ENCODE peak calls at places on chromosomes 7 and 10, in seven cellular contexts. T is SK-N-SH, H is OCI-LY7, Y is IMR-90, C is GM23338, F is H9, M is PC-9. J is an unnamed sample.
A peak's percentile ranks its signal among the peaks of the same experiment; 100 is the strongest.

GRCh38 chr10:129958686-129959543 is 5.2 kb downstream of the EBF3 start:
- DNase-seq in Y (no peak), M (no peak), C (peak; percentile 72), F (peak; percentile 70), H (no peak), T (no peak), J (no peak)

GRCh38 chr10:118036281-118036875 is 10.4 kb downstream of the RAB11FIP2 start:
- DNase-seq in H (no peak), Y (no peak), F (no peak), M (no peak), T (no peak), C (no peak), J (no peak)

GRCh38 chr10:60905580-60905979 is 38.4 kb downstream of the RHOBTB1 start:
- DNase-seq in H (no peak), M (no peak), F (no peak), T (no peak), Y (peak; percentile 59), C (no peak), J (no peak)

GRCh38 chr7:26167293-26167934 is 15.4 kb downstream of the NFE2L3 start:
- DNase-seq in T (no peak), C (no peak), M (no peak), F (no peak), Y (no peak), H (no peak), J (no peak)

GRCh38 chr10:75079436-75080083 is 31.9 kb upstream of the SAMD8 start:
- DNase-seq in F (no peak), H (no peak), C (no peak), Y (no peak), M (no peak), T (no peak), J (no peak)

GRCh38 chr7:83005410-83005809 is 157.3 kb downstream of the PCLO start:
- DNase-seq in T (no peak), Y (no peak), F (no peak), C (peak; percentile 71), M (no peak), H (peak; percentile 31), J (no peak)

GRCh38 chr10:133315847-133316246 is 7.1 kb downstream of the ZNF511 start:
- DNase-seq in H (peak; percentile 24), Y (no peak), C (no peak), M (no peak), T (no peak), F (no peak), J (no peak)

GRCh38 chr7:24283559-24283899 is 461 bp upstream of the NPY start:
- DNase-seq in M (no peak), H (no peak), Y (no peak), C (peak; percentile 61), T (no peak), F (no peak), J (peak; percentile 9)

GRCh38 chr10:110865804-110866482 is 5.8 kb upstream of the PDCD4 start:
- DNase-seq in T (no peak), M (no peak), Y (no peak), H (peak; percentile 63), C (no peak), F (no peak), J (no peak)

GRCh38 chr7:16411391-16411790 is 9.9 kb downstream of the CRPPA start:
- DNase-seq in C (no peak), F (no peak), H (no peak), T (no peak), Y (peak; percentile 35), M (no peak), J (no peak)

GRCh38 chr7:104371216-104371796 is 42.9 kb downstream of the LHFPL3 start:
- DNase-seq in F (no peak), Y (no peak), C (no peak), T (no peak), M (no peak), H (no peak), J (no peak)

GRCh38 chr10:52208394-52208793 is 105.7 kb upstream of the DKK1 start:
- DNase-seq in C (no peak), Y (no peak), M (no peak), F (no peak), H (no peak), T (no peak), J (no peak)

GRCh38 chr7:73703985-73704639 is 15.4 kb downstream of the STX1A start:
- DNase-seq in T (peak; percentile 89), M (no peak), H (peak; percentile 19), F (peak; percentile 96), Y (peak; percentile 12), C (peak; percentile 91), J (peak; percentile 59)

GRCh38 chr10:33237736-33238624 is 96.5 kb downstream of the NRP1 start:
- DNase-seq in C (no peak), T (no peak), F (no peak), Y (peak; percentile 99), H (no peak), M (peak; percentile 72), J (no peak)

GRCh38 chr7:116741625-116742316 is 69.8 kb downstream of the MET start:
- DNase-seq in H (no peak), M (no peak), C (no peak), F (no peak), Y (peak; percentile 13), T (no peak), J (no peak)

GRCh38 chr7:97685952-97686351 is 45.9 kb upstream of the TAC1 start:
- DNase-seq in C (no peak), T (no peak), F (no peak), Y (no peak), M (no peak), H (no peak), J (no peak)

GRCh38 chr10:61047788-61048560 is 104.0 kb upstream of the RHOBTB1 start:
- DNase-seq in T (no peak), Y (no peak), F (no peak), M (peak; percentile 6), C (no peak), H (no peak), J (no peak)

GRCh38 chr10:127354992-127355391 is 158.6 kb upstream of the INSYN2A start:
- DNase-seq in T (no peak), F (no peak), H (no peak), C (no peak), M (no peak), Y (no peak), J (no peak)

GRCh38 chr7:66894463-66895080 is 26.5 kb upstream of the TMEM248 start:
- DNase-seq in T (no peak), C (peak; percentile 81), M (no peak), Y (peak; percentile 46), H (no peak), F (peak; percentile 74), J (peak; percentile 21)

GRCh38 chr7:105617280-105618015 is 36.2 kb upstream of the EFCAB10 start:
- DNase-seq in T (no peak), F (no peak), Y (no peak), H (no peak), M (no peak), C (no peak), J (no peak)

GRCh38 chr10:100340948-100341847 is 5.8 kb upstream of the SCD start:
- DNase-seq in Y (no peak), H (no peak), F (no peak), C (no peak), T (no peak), M (no peak), J (no peak)

GRCh38 chr7:127783267-127783559 is 131.2 kb downstream of the SND1 start:
- DNase-seq in H (no peak), Y (no peak), C (no peak), T (peak; percentile 26), M (no peak), F (no peak), J (no peak)

GRCh38 chr10:61142987-61143386 is 199.0 kb upstream of the RHOBTB1 start:
- DNase-seq in T (no peak), H (no peak), Y (no peak), C (no peak), M (no peak), F (no peak), J (no peak)

GRCh38 chr10:27451054-27451453 is 53.0 kb upstream of the RAB18 start:
- DNase-seq in C (no peak), Y (no peak), H (no peak), F (no peak), M (no peak), T (no peak), J (no peak)

GRCh38 chr7:934469-935320 is 19.8 kb downstream of the ADAP1 start:
- DNase-seq in F (peak; percentile 64), Y (no peak), M (no peak), H (no peak), T (no peak), C (no peak), J (no peak)

GRCh38 chr10:115171392-115171960 is 78.3 kb downstream of the ATRNL1 start:
- DNase-seq in C (peak; percentile 44), Y (no peak), M (no peak), T (peak; percentile 3), F (no peak), H (peak; percentile 24), J (no peak)

GRCh38 chr10:49651917-49652316 is 27.5 kb upstream of the C10orf53 start:
- DNase-seq in T (no peak), F (no peak), Y (no peak), C (no peak), H (no peak), M (no peak), J (no peak)
- H4K20me1 ChIP-seq in T (no peaks in the 10 kb centered on the region), F (no peaks in the 10 kb centered on the region), Y (no peaks in the 10 kb centered on the region), C (no peaks in the 10 kb centered on the region), H (no peaks in the 10 kb centered on the region), M (no peaks in the 10 kb centered on the region), J (no peaks in the 10 kb centered on the region)

GRCh38 chr10:58721781-58722180 is 209.1 kb downstream of the BICC1 start:
- DNase-seq in C (no peak), Y (no peak), H (no peak), T (no peak), M (no peak), F (no peak), J (no peak)
- H4K20me1 ChIP-seq in C (no peaks in the 10 kb centered on the region), Y (no peaks in the 10 kb centered on the region), H (no peaks in the 10 kb centered on the region), T (no peaks in the 10 kb centered on the region), M (no peaks in the 10 kb centered on the region), F (no peaks in the 10 kb centered on the region), J (no peaks in the 10 kb centered on the region)

GRCh38 chr10:125005312-125006187 is 63.6 kb downstream of the ZRANB1 start:
- DNase-seq in M (no peak), F (no peak), H (no peak), T (peak; percentile 32), C (no peak), Y (no peak), J (no peak)

GRCh38 chr10:125007436-125007835 is 65.5 kb downstream of the ZRANB1 start:
- DNase-seq in Y (no peak), T (no peak), F (no peak), C (no peak), M (no peak), H (no peak), J (no peak)

GRCh38 chr10:125006921-125007391 is 65.0 kb downstream of the ZRANB1 start:
- DNase-seq in F (no peak), M (no peak), H (no peak), Y (peak; percentile 46), T (peak; percentile 92), C (no peak), J (no peak)

GRCh38 chr10:125004571-125005311 is 62.8 kb downstream of the ZRANB1 start:
- DNase-seq in M (no peak), F (no peak), T (peak; percentile 22), C (no peak), H (no peak), Y (no peak), J (no peak)

GRCh38 chr10:125006188-125006680 is 64.3 kb downstream of the ZRANB1 start:
- DNase-seq in T (no peak), F (no peak), M (no peak), H (no peak), C (no peak), Y (peak; percentile 54), J (no peak)
- H4K20me1 ChIP-seq in T (peaks cover 76% of the 10 kb centered on the region), F (no peaks in the 10 kb centered on the region), M (peaks cover 16% of the 10 kb centered on the region), H (no peaks in the 10 kb centered on the region), C (peaks cover 61% of the 10 kb centered on the region), Y (peaks cover 68% of the 10 kb centered on the region), J (peaks cover 56% of the 10 kb centered on the region)

GRCh38 chr7:135956393-135956792 is 20.8 kb downstream of the MTPN start:
- DNase-seq in T (no peak), H (no peak), M (no peak), F (no peak), Y (no peak), C (no peak), J (no peak)
- H4K20me1 ChIP-seq in T (peaks cover 79% of the 10 kb centered on the region), H (peaks cover 23% of the 10 kb centered on the region), M (peaks cover 63% of the 10 kb centered on the region), F (no peaks in the 10 kb centered on the region), Y (peaks cover 40% of the 10 kb centered on the region), C (peaks cover 5% of the 10 kb centered on the region), J (peaks cover 39% of the 10 kb centered on the region)

J was measured in DND-41.